ENCODE peak calls at places on chromosomes 12 and 14, in six cellular contexts. One of them, this sample, is unnamed.

GRCh38 chr12:38984388-38984787 is 79.0 kb upstream of the CPNE8 start:
- DNase-seq in WTC11: no peak
- DNase-seq in transverse colon: no peak
- DNase-seq in MM.1S: no peak
- DNase-seq in bronchial epithelial cell: no peak
- DNase-seq in GM12865: no peak
- DNase-seq in this sample: no peak

GRCh38 chr14:100417466-100417865 is 94.3 kb downstream of the SLC25A47 start:
- DNase-seq in WTC11: peak
- DNase-seq in transverse colon: peak
- DNase-seq in MM.1S: no peak
- DNase-seq in bronchial epithelial cell: peak
- DNase-seq in GM12865: no peak
- DNase-seq in this sample: no peak

GRCh38 chr14:85057266-85057665 is 472.7 kb upstream of the FLRT2 start:
- DNase-seq in WTC11: no peak
- DNase-seq in transverse colon: no peak
- DNase-seq in MM.1S: no peak
- DNase-seq in bronchial epithelial cell: no peak
- DNase-seq in GM12865: no peak
- DNase-seq in this sample: no peak

GRCh38 chr14:68522510-68523325 is 270.1 kb downstream of the ZFP36L1 start:
- DNase-seq in WTC11: no peak
- DNase-seq in transverse colon: no peak
- DNase-seq in MM.1S: no peak
- DNase-seq in bronchial epithelial cell: no peak
- DNase-seq in GM12865: no peak
- DNase-seq in this sample: no peak

GRCh38 chr14:74804219-74804825 is 41.2 kb downstream of the YLPM1 start:
- DNase-seq in WTC11: no peak
- DNase-seq in transverse colon: peak
- DNase-seq in MM.1S: peak
- DNase-seq in bronchial epithelial cell: peak
- DNase-seq in GM12865: peak
- DNase-seq in this sample: peak

GRCh38 chr14:49766839-49767238 is 1.1 kb upstream of the KLHDC2 start:
- DNase-seq in WTC11: no peak
- DNase-seq in transverse colon: peak
- DNase-seq in MM.1S: no peak
- DNase-seq in bronchial epithelial cell: peak
- DNase-seq in GM12865: no peak
- DNase-seq in this sample: no peak

GRCh38 chr12:88782357-88782756 is 202.1 kb upstream of the KITLG start:
- DNase-seq in WTC11: no peak
- DNase-seq in transverse colon: no peak
- DNase-seq in MM.1S: no peak
- DNase-seq in bronchial epithelial cell: no peak
- DNase-seq in GM12865: no peak
- DNase-seq in this sample: no peak

GRCh38 chr12:47837190-47838171 is 17.8 kb upstream of the HDAC7 start:
- DNase-seq in WTC11: peak
- DNase-seq in transverse colon: peak
- DNase-seq in MM.1S: peak
- DNase-seq in bronchial epithelial cell: peak
- DNase-seq in GM12865: peak
- DNase-seq in this sample: peak

GRCh38 chr12:49872381-49872780 is 29.5 kb upstream of the BCDIN3D start:
- DNase-seq in WTC11: no peak
- DNase-seq in transverse colon: no peak
- DNase-seq in MM.1S: no peak
- DNase-seq in bronchial epithelial cell: no peak
- DNase-seq in GM12865: no peak
- DNase-seq in this sample: no peak

GRCh38 chr12:69897744-69898143 is 72.7 kb downstream of the MYRFL start:
- DNase-seq in WTC11: no peak
- DNase-seq in transverse colon: no peak
- DNase-seq in MM.1S: peak
- DNase-seq in bronchial epithelial cell: peak
- DNase-seq in GM12865: no peak
- DNase-seq in this sample: no peak

GRCh38 chr14:38297681-38298080 is 41.8 kb upstream of the CLEC14A start:
- DNase-seq in WTC11: no peak
- DNase-seq in transverse colon: no peak
- DNase-seq in MM.1S: no peak
- DNase-seq in bronchial epithelial cell: no peak
- DNase-seq in GM12865: no peak
- DNase-seq in this sample: no peak

GRCh38 chr14:79443602-79444001 is 767.7 kb downstream of the DIO2 start:
- DNase-seq in WTC11: no peak
- DNase-seq in transverse colon: no peak
- DNase-seq in MM.1S: no peak
- DNase-seq in bronchial epithelial cell: peak
- DNase-seq in GM12865: no peak
- DNase-seq in this sample: no peak

GRCh38 chr12:92871121-92871520 is 58.0 kb downstream of the EEA1 start:
- DNase-seq in WTC11: no peak
- DNase-seq in transverse colon: no peak
- DNase-seq in MM.1S: no peak
- DNase-seq in bronchial epithelial cell: no peak
- DNase-seq in GM12865: no peak
- DNase-seq in this sample: no peak

GRCh38 chr14:49622022-49622607 is 1.5 kb downstream of the MGAT2 start:
- DNase-seq in WTC11: no peak
- DNase-seq in transverse colon: no peak
- DNase-seq in MM.1S: no peak
- DNase-seq in bronchial epithelial cell: no peak
- DNase-seq in GM12865: no peak
- DNase-seq in this sample: no peak

GRCh38 chr14:105042813-105043212 is 21.9 kb upstream of the CDCA4 start:
- DNase-seq in WTC11: no peak
- DNase-seq in transverse colon: no peak
- DNase-seq in MM.1S: no peak
- DNase-seq in bronchial epithelial cell: no peak
- DNase-seq in GM12865: no peak
- DNase-seq in this sample: no peak

GRCh38 chr12:57864811-57865751 is 18.6 kb upstream of the CTDSP2 start:
- DNase-seq in WTC11: peak
- DNase-seq in transverse colon: peak
- DNase-seq in MM.1S: peak
- DNase-seq in bronchial epithelial cell: peak
- DNase-seq in GM12865: peak
- DNase-seq in this sample: peak

GRCh38 chr12:58419182-58419760 is 477.9 kb downstream of the ATP23 start:
- DNase-seq in WTC11: no peak
- DNase-seq in transverse colon: no peak
- DNase-seq in MM.1S: no peak
- DNase-seq in bronchial epithelial cell: no peak
- DNase-seq in GM12865: no peak
- DNase-seq in this sample: no peak

GRCh38 chr12:45928309-45928708 is 62.1 kb downstream of the SCAF11 start:
- DNase-seq in WTC11: no peak
- DNase-seq in transverse colon: no peak
- DNase-seq in MM.1S: no peak
- DNase-seq in bronchial epithelial cell: peak
- DNase-seq in GM12865: no peak
- DNase-seq in this sample: no peak

GRCh38 chr12:67623259-67623658 is 25.3 kb upstream of the DYRK2 start:
- DNase-seq in WTC11: no peak
- DNase-seq in transverse colon: no peak
- DNase-seq in MM.1S: no peak
- DNase-seq in bronchial epithelial cell: no peak
- DNase-seq in GM12865: no peak
- DNase-seq in this sample: no peak

GRCh38 chr12:67625004-67625403 is 23.5 kb upstream of the DYRK2 start:
- DNase-seq in WTC11: no peak
- DNase-seq in transverse colon: no peak
- DNase-seq in MM.1S: no peak
- DNase-seq in bronchial epithelial cell: no peak
- DNase-seq in GM12865: no peak
- DNase-seq in this sample: no peak

GRCh38 chr12:67621926-67622325 is 26.6 kb upstream of the DYRK2 start:
- DNase-seq in WTC11: no peak
- DNase-seq in transverse colon: no peak
- DNase-seq in MM.1S: no peak
- DNase-seq in bronchial epithelial cell: no peak
- DNase-seq in GM12865: no peak
- DNase-seq in this sample: no peak

GRCh38 chr12:67626156-67626555 is 22.4 kb upstream of the DYRK2 start:
- DNase-seq in WTC11: no peak
- DNase-seq in transverse colon: no peak
- DNase-seq in MM.1S: no peak
- DNase-seq in bronchial epithelial cell: no peak
- DNase-seq in GM12865: no peak
- DNase-seq in this sample: no peak

DNA sequence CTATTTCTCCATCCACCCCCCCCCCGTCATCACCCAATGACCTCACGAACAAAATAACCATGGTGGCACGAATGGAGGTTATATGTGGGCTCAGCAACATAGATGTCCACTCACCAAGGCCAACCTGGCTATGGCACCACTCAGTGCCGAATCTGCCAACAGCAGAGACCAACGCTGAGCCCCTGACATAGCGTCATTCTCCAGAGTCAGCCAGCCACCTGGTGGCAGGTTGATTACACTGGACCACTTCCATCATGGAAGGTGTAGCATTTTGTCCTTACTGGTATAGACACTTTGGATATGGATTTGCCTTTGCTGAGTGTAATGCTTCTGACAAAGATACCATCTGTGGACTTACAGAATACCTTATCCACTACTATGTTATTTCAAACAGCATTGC is 24.2 kb upstream of the DYRK2 start:
- DNase-seq in WTC11: peak
- DNase-seq in transverse colon: no peak
- DNase-seq in MM.1S: no peak
- DNase-seq in bronchial epithelial cell: no peak
- DNase-seq in GM12865: no peak
- DNase-seq in this sample: no peak
- TF ChIP-seq CTCF in WTC11: no peak
- TF ChIP-seq CTCF in transverse colon: no peak
- TF ChIP-seq CTCF in MM.1S: no peak
- TF ChIP-seq CTCF in bronchial epithelial cell: no peak
- TF ChIP-seq CTCF in GM12865: no peak
- TF ChIP-seq CTCF in this sample: no peak

DNA sequence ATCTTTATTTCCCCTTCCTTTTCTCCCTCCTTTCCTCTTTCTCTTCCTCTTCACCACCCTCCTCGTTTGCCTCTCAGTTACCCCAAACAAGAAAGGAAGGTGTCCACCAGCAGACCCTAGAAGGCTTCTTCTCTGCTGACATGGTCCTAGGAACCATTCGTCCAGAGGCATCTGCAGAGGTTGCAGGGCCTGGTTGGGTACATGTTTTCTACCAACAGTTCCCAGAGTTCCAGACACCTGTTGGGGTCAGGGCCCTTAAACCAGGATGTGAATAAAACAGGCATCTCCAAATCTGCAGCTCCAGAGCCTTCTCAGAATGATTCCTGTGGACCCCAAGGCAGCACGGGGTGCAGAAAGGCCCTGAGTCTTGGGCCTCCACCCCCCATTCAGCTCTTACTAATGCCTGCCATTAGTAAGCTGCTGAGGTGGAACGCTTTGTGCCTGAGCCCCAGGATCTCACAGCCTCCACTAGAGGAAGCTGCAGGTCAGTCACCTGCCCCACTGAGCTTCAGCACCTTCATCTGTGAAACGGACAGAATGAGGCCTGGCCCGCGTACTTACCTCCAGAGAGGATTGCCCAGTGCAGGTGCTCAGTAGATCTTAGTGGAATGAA is 130.4 kb downstream of the DICER1 start:
- DNase-seq in WTC11: no peak
- DNase-seq in transverse colon: no peak
- DNase-seq in MM.1S: no peak
- DNase-seq in bronchial epithelial cell: no peak
- DNase-seq in GM12865: no peak
- DNase-seq in this sample: no peak
- TF ChIP-seq CTCF in WTC11: no peak
- TF ChIP-seq CTCF in transverse colon: no peak
- TF ChIP-seq CTCF in MM.1S: no peak
- TF ChIP-seq CTCF in bronchial epithelial cell: no peak
- TF ChIP-seq CTCF in GM12865: no peak
- TF ChIP-seq CTCF in this sample: no peak

DNA sequence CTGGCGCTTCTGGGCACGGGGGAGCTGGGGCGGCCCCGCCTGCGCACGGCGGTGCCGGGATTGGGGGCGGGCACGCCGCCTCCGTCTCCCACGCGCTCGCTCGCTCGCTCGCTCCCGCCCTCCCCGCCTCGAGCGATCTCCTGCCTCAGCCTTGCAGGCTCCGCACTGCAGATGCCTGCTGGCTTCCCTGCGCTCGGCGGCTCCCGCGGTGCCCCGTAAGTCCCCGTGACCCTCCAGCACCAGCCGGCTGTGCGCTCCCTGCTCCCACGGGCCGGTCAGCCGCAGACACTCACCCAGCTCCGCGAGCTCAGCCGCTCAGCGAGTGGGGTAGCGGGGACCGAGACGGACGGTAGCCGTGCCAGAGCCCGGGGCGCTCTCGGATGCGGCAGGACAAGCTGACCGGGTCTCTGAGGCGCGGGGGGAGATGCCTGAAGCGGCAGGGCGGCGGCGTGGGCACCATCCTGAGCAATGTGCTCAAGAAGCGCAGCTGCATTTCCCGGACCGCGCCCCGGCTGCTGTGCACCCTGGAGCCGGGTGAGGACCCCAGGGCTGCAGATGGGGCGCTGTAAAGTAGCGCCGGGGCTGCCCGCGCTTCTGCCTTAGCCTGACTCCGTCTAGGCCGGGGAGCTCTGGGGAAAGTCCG is at the start of gene TBC1D30:
- DNase-seq in WTC11: peak
- DNase-seq in transverse colon: no peak
- DNase-seq in MM.1S: peak
- DNase-seq in bronchial epithelial cell: no peak
- DNase-seq in GM12865: peak
- DNase-seq in this sample: peak
- TF ChIP-seq CTCF in WTC11: no peak
- TF ChIP-seq CTCF in transverse colon: no peak
- TF ChIP-seq CTCF in MM.1S: no peak
- TF ChIP-seq CTCF in bronchial epithelial cell: no peak
- TF ChIP-seq CTCF in GM12865: no peak
- TF ChIP-seq CTCF in this sample: no peak

DNA sequence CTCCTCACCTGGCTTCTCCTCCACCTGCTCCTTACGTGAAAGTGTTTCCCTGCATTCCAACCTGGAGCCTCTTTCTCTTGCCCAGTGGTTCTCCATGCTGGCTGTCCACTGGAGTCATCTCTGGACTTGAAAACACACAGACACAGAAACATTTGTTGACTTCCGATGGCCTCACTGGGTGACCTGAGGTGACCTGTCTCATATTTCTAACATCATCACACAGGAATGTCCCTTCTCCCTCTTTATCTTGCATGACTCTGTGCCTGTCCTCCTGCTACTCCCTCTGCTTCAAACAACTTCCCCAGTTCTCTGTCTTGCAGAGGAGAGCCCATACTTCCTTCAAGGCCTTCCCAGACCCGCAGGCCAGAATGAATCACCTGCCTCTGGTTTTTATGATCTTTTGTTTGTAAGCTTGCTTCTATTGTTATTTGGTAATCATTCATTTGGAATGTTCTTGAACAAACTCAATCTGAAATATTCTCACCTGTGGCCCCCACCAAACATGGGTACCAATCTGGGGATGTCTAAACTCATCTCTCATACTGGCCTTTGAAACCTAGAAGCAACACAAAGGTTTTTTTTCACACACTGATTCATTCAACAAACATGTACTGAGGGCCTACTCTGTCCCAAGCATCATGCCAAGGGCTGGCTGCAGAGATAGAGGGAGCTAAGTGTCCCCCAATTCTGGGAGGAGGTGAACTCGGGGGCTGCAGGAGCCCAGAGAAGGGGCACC is 9.7 kb upstream of the RIN3 start:
- DNase-seq in WTC11: no peak
- DNase-seq in transverse colon: no peak
- DNase-seq in MM.1S: no peak
- DNase-seq in bronchial epithelial cell: peak
- DNase-seq in GM12865: no peak
- DNase-seq in this sample: no peak
- TF ChIP-seq CTCF in WTC11: no peak
- TF ChIP-seq CTCF in transverse colon: no peak
- TF ChIP-seq CTCF in MM.1S: no peak
- TF ChIP-seq CTCF in bronchial epithelial cell: no peak
- TF ChIP-seq CTCF in GM12865: no peak
- TF ChIP-seq CTCF in this sample: no peak